ENCODE peak calls at places on chromosomes 1 and 21, in six cellular contexts. P is transverse colon, Z is fibroblast of mammary gland, V is AG04450, U is IMR-90, B is fibroblast of lung. O is an unnamed sample.

GRCh38 chr1:222124602-222125001 is 382.7 kb upstream of the DUSP10 start:
- DNase-seq in Z (peak; percentile 7), B (no peak), P (no peak), V (no peak), U (no peak), O (no peak)

GRCh38 chr1:248114890-248115289 is 19.9 kb downstream of the OR2L13 start:
- DNase-seq in P (no peak), B (no peak), V (no peak), U (no peak), Z (peak; percentile 5), O (no peak)

GRCh38 chr1:100053119-100053518 is 79.6 kb downstream of the SASS6 start:
- DNase-seq in Z (no peak), U (no peak), B (no peak), V (no peak), P (no peak), O (no peak)

GRCh38 chr1:65751961-65752360 is 40.7 kb upstream of the PDE4B start:
- DNase-seq in Z (no peak), B (no peak), P (no peak), V (no peak), U (no peak), O (no peak)

GRCh38 chr1:200099040-200099439 is 71.5 kb downstream of the NR5A2 start:
- DNase-seq in V (no peak), Z (peak; percentile 62), B (peak; percentile 61), U (no peak), P (no peak), O (peak; percentile 55)

GRCh38 chr1:26697978-26698849 is 2.4 kb downstream of the ARID1A start:
- DNase-seq in U (peak; percentile 99), Z (peak; percentile 97), V (peak; percentile 90), P (peak; percentile 40), B (peak; percentile 97), O (peak; percentile 98)

GRCh38 chr21:38196033-38196432 is 60.8 kb upstream of the KCNJ15 start:
- DNase-seq in B (no peak), V (no peak), U (no peak), Z (no peak), P (no peak), O (no peak)

GRCh38 chr1:69121708-69122107 is 446.0 kb upstream of the LRRC7 start:
- DNase-seq in V (no peak), B (peak; percentile 62), U (no peak), P (no peak), Z (peak; percentile 69), O (peak; percentile 53)

GRCh38 chr1:29478879-29479278 is 242.6 kb downstream of the PTPRU start:
- DNase-seq in Z (no peak), P (no peak), B (no peak), V (no peak), U (no peak), O (no peak)

GRCh38 chr1:15949453-15950245 is 26.3 kb downstream of the ZBTB17 start:
- DNase-seq in P (peak; percentile 88), U (peak; percentile 96), V (peak; percentile 69), Z (peak; percentile 97), B (peak; percentile 94), O (peak; percentile 98)

GRCh38 chr1:220123889-220124288 is 30.0 kb downstream of the IARS2 start:
- DNase-seq in P (no peak), U (no peak), B (no peak), V (no peak), Z (peak; percentile 10), O (peak; percentile 7)

GRCh38 chr1:111789666-111790316 is 34.1 kb downstream of the DDX20 start:
- DNase-seq in P (no peak), B (peak; percentile 20), Z (peak; percentile 67), U (no peak), V (no peak), O (peak; percentile 71)

GRCh38 chr1:226424228-226425003 is 16.5 kb upstream of the PARP1 start:
- DNase-seq in P (no peak), U (peak; percentile 10), B (peak; percentile 56), V (no peak), Z (peak; percentile 44), O (peak; percentile 39)

GRCh38 chr1:241985787-241986186 is 13.1 kb downstream of the MAP1LC3C start:
- DNase-seq in U (peak; percentile 34), Z (peak; percentile 68), V (no peak), B (peak; percentile 58), P (peak; percentile 24), O (peak; percentile 45)

GRCh38 chr1:197989058-197989457 is 71.9 kb downstream of the LHX9 start:
- DNase-seq in U (no peak), Z (no peak), P (no peak), V (no peak), B (no peak), O (no peak)

GRCh38 chr1:153547560-153548551 is 1.2 kb downstream of the S100A3 start:
- DNase-seq in U (no peak), V (no peak), B (no peak), Z (no peak), P (peak; percentile 7), O (no peak)

GRCh38 chr1:65112811-65113210 is 35.2 kb upstream of the AK4 start:
- DNase-seq in V (no peak), U (no peak), Z (no peak), P (no peak), B (no peak), O (no peak)

GRCh38 chr1:76901158-76901767 is 34.0 kb downstream of the ST6GALNAC5 start:
- DNase-seq in V (peak; percentile 15), B (peak; percentile 60), U (peak; percentile 58), Z (peak; percentile 68), P (no peak), O (peak; percentile 68)

GRCh38 chr1:115400891-115401290 is 62.8 kb upstream of the NGF start:
- DNase-seq in V (no peak), B (no peak), Z (peak; percentile 16), P (no peak), U (no peak), O (no peak)

GRCh38 chr1:154759196-154759595 is 110.9 kb downstream of the KCNN3 start:
- DNase-seq in Z (no peak), P (no peak), B (no peak), V (no peak), U (no peak), O (no peak)

GRCh38 chr1:115506523-115507255 is 135.1 kb upstream of the VANGL1 start:
- DNase-seq in P (no peak), Z (no peak), B (no peak), V (no peak), U (no peak), O (no peak)

GRCh38 chr1:2611034-2611501 is 21.7 kb downstream of the MMEL1 start:
- DNase-seq in B (peak; percentile 9), V (no peak), P (peak; percentile 77), U (no peak), Z (no peak), O (peak; percentile 6)

GRCh38 chr1:3809680-3810079 is 13.4 kb upstream of the LRRC47 start:
- DNase-seq in P (no peak), U (no peak), V (no peak), B (no peak), Z (no peak), O (no peak)

GRCh38 chr1:3805038-3805437 is 8.7 kb upstream of the LRRC47 start:
- DNase-seq in P (no peak), Z (no peak), V (no peak), B (no peak), U (no peak), O (no peak)

GRCh38 chr1:3799976-3800685 is 3.8 kb upstream of the LRRC47 start:
- DNase-seq in P (no peak), Z (no peak), U (no peak), V (no peak), B (no peak), O (no peak)

GRCh38 chr1:3807769-3808168 is 11.5 kb upstream of the LRRC47 start:
- DNase-seq in V (no peak), U (no peak), Z (no peak), B (no peak), P (no peak), O (no peak)

GRCh38 chr1:3803905-3804626 is 7.8 kb upstream of the LRRC47 start:
- DNase-seq in B (no peak), V (no peak), Z (no peak), P (no peak), U (no peak), O (peak; percentile 38)
- H3K4me3 ChIP-seq in B (no peak overlapping the region), V (no peak overlapping the region), Z (no peak overlapping the region), P (no peak overlapping the region), U (no peak overlapping the region), O (peak overlapping the region; percentile 6)

GRCh38 chr21:25956993-25957714 is 213.4 kb downstream of the APP start:
- DNase-seq in U (peak; percentile 86), Z (peak; percentile 90), V (peak; percentile 30), B (peak; percentile 78), P (no peak), O (peak; percentile 85)

GRCh38 chr21:25953196-25953595 is 217.4 kb downstream of the APP start:
- DNase-seq in V (no peak), Z (no peak), B (no peak), U (no peak), P (no peak), O (no peak)

GRCh38 chr21:25953659-25954058 is 216.9 kb downstream of the APP start:
- DNase-seq in V (no peak), Z (peak; percentile 46), B (no peak), U (no peak), P (no peak), O (no peak)

GRCh38 chr21:25952306-25952705 is 217.5 kb downstream of the GABPA start:
- DNase-seq in B (no peak), U (no peak), Z (no peak), P (no peak), V (no peak), O (no peak)

GRCh38 chr21:25955646-25956045 is 214.9 kb downstream of the APP start:
- DNase-seq in B (no peak), U (no peak), Z (no peak), V (no peak), P (no peak), O (no peak)
- TF ChIP-seq CTCF in B (no peak), U (no peak), Z (no peak), V (no peak), P (no peak), O (no peak)

DNA sequence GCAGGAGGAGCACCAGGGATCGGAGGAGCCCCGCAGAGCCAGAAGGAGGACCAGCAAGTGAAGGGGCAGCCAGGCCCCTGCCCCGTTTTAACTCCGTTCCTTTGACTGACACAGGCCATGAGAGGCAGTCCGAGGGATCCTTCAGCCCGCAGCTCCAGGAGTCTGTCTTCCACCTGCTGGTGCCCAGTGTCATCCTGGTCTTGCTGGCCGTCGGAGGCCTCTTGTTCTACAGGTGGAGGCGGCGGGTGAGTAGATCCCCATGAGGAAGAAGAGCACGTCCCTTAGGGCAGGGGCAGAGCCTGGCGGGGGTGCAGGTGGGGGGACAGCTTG is 13.3 kb downstream of the CSF1 start:
- DNase-seq in V (no peak), U (no peak), P (no peak), Z (no peak), B (no peak), O (no peak)
- H3K4me3 ChIP-seq in V (no peak overlapping the region), U (no peak overlapping the region), P (no peak overlapping the region), Z (no peak overlapping the region), B (no peak overlapping the region), O (no peak overlapping the region)

GRCh38 chr1:46186076-46186475 is 9.8 kb upstream of the P3R3URF start:
- DNase-seq in B (no peak), P (no peak), Z (no peak), V (no peak), U (no peak), O (no peak)

GRCh38 chr1:46181343-46182260 is 5.3 kb upstream of the P3R3URF start:
- DNase-seq in B (peak; percentile 59), Z (peak; percentile 57), V (no peak), P (peak; percentile 56), U (peak; percentile 61), O (peak; percentile 31)

GRCh38 chr1:46184920-46185658 is 8.8 kb upstream of the P3R3URF start:
- DNase-seq in V (no peak), Z (no peak), B (no peak), P (no peak), U (no peak), O (no peak)

GRCh38 chr1:46183926-46184557 is 7.8 kb upstream of the P3R3URF start:
- DNase-seq in B (no peak), Z (no peak), U (no peak), V (no peak), P (no peak), O (no peak)

GRCh38 chr1:46183119-46183842 is 7.0 kb upstream of the P3R3URF start:
- DNase-seq in U (peak; percentile 95), P (peak; percentile 89), B (peak; percentile 77), Z (peak; percentile 96), V (peak; percentile 63), O (peak; percentile 83)
- TF ChIP-seq CTCF in U (no peak), P (no peak), B (no peak), Z (no peak), V (no peak), O (no peak)